ENCODE peak calls at places on chromosomes 7 and 10, in four cellular contexts. One of them, this sample, is unnamed.

GRCh38 chr7:23335621-23336020 is 36.5 kb downstream of the MALSU1 start:
- DNase-seq in cardiac muscle cell: no peak
- DNase-seq in heart left ventricle: no peak
- DNase-seq in HEK293T: no peak
- DNase-seq in this sample: no peak

GRCh38 chr7:132232394-132232793 is 343.9 kb downstream of the PLXNA4 start:
- DNase-seq in cardiac muscle cell: no peak
- DNase-seq in heart left ventricle: no peak
- DNase-seq in HEK293T: no peak
- DNase-seq in this sample: no peak

GRCh38 chr10:48759113-48759901 is 74.6 kb downstream of the WDFY4 start:
- DNase-seq in cardiac muscle cell: no peak
- DNase-seq in heart left ventricle: no peak
- DNase-seq in HEK293T: no peak
- DNase-seq in this sample: no peak

GRCh38 chr7:92723978-92724377 is 112.4 kb downstream of the CDK6 start:
- DNase-seq in cardiac muscle cell: no peak
- DNase-seq in heart left ventricle: peak
- DNase-seq in HEK293T: no peak
- DNase-seq in this sample: no peak

GRCh38 chr7:106824458-106824857 is 40.6 kb upstream of the PIK3CG start:
- DNase-seq in cardiac muscle cell: no peak
- DNase-seq in heart left ventricle: no peak
- DNase-seq in HEK293T: no peak
- DNase-seq in this sample: peak

GRCh38 chr10:132011027-132011426 is 29.3 kb upstream of the BNIP3 start:
- DNase-seq in cardiac muscle cell: no peak
- DNase-seq in heart left ventricle: peak
- DNase-seq in HEK293T: no peak
- DNase-seq in this sample: no peak

GRCh38 chr10:28180654-28181053 is 122.2 kb downstream of the MPP7 start:
- DNase-seq in cardiac muscle cell: no peak
- DNase-seq in heart left ventricle: no peak
- DNase-seq in HEK293T: no peak
- DNase-seq in this sample: peak

GRCh38 chr10:127020260-127020659 is 115.0 kb downstream of the DOCK1 start:
- DNase-seq in cardiac muscle cell: no peak
- DNase-seq in heart left ventricle: no peak
- DNase-seq in HEK293T: no peak
- DNase-seq in this sample: no peak

GRCh38 chr7:16982640-16983103 is 100.9 kb upstream of the AGR3 start:
- DNase-seq in cardiac muscle cell: peak
- DNase-seq in heart left ventricle: no peak
- DNase-seq in HEK293T: peak
- DNase-seq in this sample: peak